ENCODE peak calls at places on chromosomes 1 and 21, in four cellular contexts. F, E, D and K are unnamed samples.

GRCh38 chr1:64006276-64007051 is 197.0 kb upstream of the UBE2U start:
- DNase-seq in F (peak; percentile 71), E (no peak), D (peak; percentile 84), K (peak; percentile 60)

GRCh38 chr1:1946540-1946939 is 27.5 kb upstream of the TMEM52 start:
- DNase-seq in F (peak; percentile 70), E (no peak), D (no peak), K (no peak)

GRCh38 chr21:38830667-38831525 is 25.2 kb downstream of the ETS2 start:
- DNase-seq in F (no peak), E (no peak), D (no peak), K (no peak)

GRCh38 chr1:28926629-28927441 is 12.5 kb downstream of the EPB41 start:
- DNase-seq in F (peak; percentile 52), E (no peak), D (no peak), K (no peak)

GRCh38 chr21:33648555-33648954 is 6.3 kb downstream of the ITSN1 start:
- DNase-seq in F (no peak), E (no peak), D (no peak), K (no peak)

GRCh38 chr1:6260961-6261614 is at the start of gene GPR153:
- DNase-seq in F (peak; percentile 28), E (no peak), D (peak; percentile 62), K (peak; percentile 52)

GRCh38 chr21:35563885-35564451 is 496.4 kb downstream of the SETD4 start:
- DNase-seq in F (peak; percentile 96), E (no peak), D (no peak), K (no peak)

GRCh38 chr1:226126824-226127591 is 59.5 kb downstream of the ACBD3 start:
- DNase-seq in F (no peak), E (no peak), D (no peak), K (no peak)

GRCh38 chr1:167683641-167684502 is 37.9 kb upstream of the MPZL1 start:
- DNase-seq in F (peak; percentile 36), E (no peak), D (peak; percentile 27), K (no peak)

GRCh38 chr1:24779689-24780464 is 34.6 kb downstream of the CLIC4 start:
- DNase-seq in F (no peak), E (no peak), D (no peak), K (no peak)

GRCh38 chr1:72007312-72007711 is 275.0 kb downstream of the NEGR1 start:
- DNase-seq in F (no peak), E (no peak), D (no peak), K (no peak)